ENCODE peak calls at places on chromosomes 12 and 14, in ten cellular contexts. One of them, this sample, is unnamed.

GRCh38 chr14:65594153-65594881 is 181.8 kb downstream of the FUT8 start:
- DNase-seq in tibial artery: no peak
- DNase-seq in endothelial cell: no peak
- DNase-seq in neural progenitor cell: peak
- DNase-seq in WTC11: peak
- DNase-seq in uterus: no peak
- DNase-seq in fibroblast of pulmonary artery: no peak
- DNase-seq in osteocyte: no peak
- DNase-seq in brain microvascular endothelial cell: no peak
- DNase-seq in AG10803: no peak
- DNase-seq in this sample: peak

GRCh38 chr14:36659822-36660735 is 1.6 kb upstream of the PAX9 start:
- DNase-seq in tibial artery: no peak
- DNase-seq in neural progenitor cell: peak
- DNase-seq in osteocyte: no peak
- DNase-seq in uterus: no peak
- DNase-seq in fibroblast of pulmonary artery: no peak
- DNase-seq in WTC11: peak
- DNase-seq in brain microvascular endothelial cell: no peak
- DNase-seq in AG10803: no peak
- DNase-seq in endothelial cell: no peak
- DNase-seq in this sample: no peak

GRCh38 chr14:95235351-95235750 is 78.0 kb upstream of the DICER1 start:
- DNase-seq in brain microvascular endothelial cell: no peak
- DNase-seq in uterus: no peak
- DNase-seq in WTC11: no peak
- DNase-seq in tibial artery: no peak
- DNase-seq in AG10803: no peak
- DNase-seq in osteocyte: no peak
- DNase-seq in neural progenitor cell: no peak
- DNase-seq in fibroblast of pulmonary artery: no peak
- DNase-seq in endothelial cell: no peak
- DNase-seq in this sample: no peak

GRCh38 chr14:74737753-74738325 is 24.9 kb downstream of the FCF1 start:
- DNase-seq in tibial artery: no peak
- DNase-seq in WTC11: no peak
- DNase-seq in neural progenitor cell: no peak
- DNase-seq in brain microvascular endothelial cell: peak
- DNase-seq in endothelial cell: no peak
- DNase-seq in AG10803: peak
- DNase-seq in osteocyte: no peak
- DNase-seq in fibroblast of pulmonary artery: no peak
- DNase-seq in uterus: no peak
- DNase-seq in this sample: no peak

GRCh38 chr14:101047326-101047725 is 143.8 kb upstream of the RTL1 start:
- DNase-seq in brain microvascular endothelial cell: no peak
- DNase-seq in WTC11: no peak
- DNase-seq in tibial artery: no peak
- DNase-seq in uterus: no peak
- DNase-seq in fibroblast of pulmonary artery: no peak
- DNase-seq in AG10803: no peak
- DNase-seq in neural progenitor cell: no peak
- DNase-seq in osteocyte: no peak
- DNase-seq in endothelial cell: no peak
- DNase-seq in this sample: no peak

GRCh38 chr12:108305520-108305919 is 33.6 kb downstream of the CMKLR1 start:
- DNase-seq in neural progenitor cell: no peak
- DNase-seq in fibroblast of pulmonary artery: peak
- DNase-seq in uterus: peak
- DNase-seq in osteocyte: peak
- DNase-seq in tibial artery: peak
- DNase-seq in brain microvascular endothelial cell: peak
- DNase-seq in endothelial cell: peak
- DNase-seq in WTC11: no peak
- DNase-seq in AG10803: peak
- DNase-seq in this sample: no peak

GRCh38 chr14:30551460-30551859 is 7.5 kb upstream of the G2E3 start:
- DNase-seq in AG10803: no peak
- DNase-seq in WTC11: no peak
- DNase-seq in tibial artery: no peak
- DNase-seq in brain microvascular endothelial cell: peak
- DNase-seq in osteocyte: no peak
- DNase-seq in uterus: no peak
- DNase-seq in endothelial cell: no peak
- DNase-seq in fibroblast of pulmonary artery: no peak
- DNase-seq in neural progenitor cell: no peak
- DNase-seq in this sample: no peak

GRCh38 chr14:76546426-76547221 is 170.7 kb downstream of the ESRRB start:
- DNase-seq in uterus: no peak
- DNase-seq in osteocyte: no peak
- DNase-seq in neural progenitor cell: peak
- DNase-seq in brain microvascular endothelial cell: no peak
- DNase-seq in fibroblast of pulmonary artery: no peak
- DNase-seq in endothelial cell: peak
- DNase-seq in WTC11: peak
- DNase-seq in AG10803: no peak
- DNase-seq in tibial artery: no peak
- DNase-seq in this sample: peak

GRCh38 chr14:50340945-50341344 is 28.8 kb downstream of the DMAC2L start:
- DNase-seq in fibroblast of pulmonary artery: no peak
- DNase-seq in neural progenitor cell: peak
- DNase-seq in endothelial cell: no peak
- DNase-seq in osteocyte: no peak
- DNase-seq in AG10803: no peak
- DNase-seq in tibial artery: no peak
- DNase-seq in brain microvascular endothelial cell: no peak
- DNase-seq in WTC11: peak
- DNase-seq in uterus: no peak
- DNase-seq in this sample: peak

GRCh38 chr14:34258318-34258717 is 203.7 kb downstream of the SPTSSA start:
- DNase-seq in tibial artery: no peak
- DNase-seq in neural progenitor cell: no peak
- DNase-seq in WTC11: no peak
- DNase-seq in uterus: peak
- DNase-seq in fibroblast of pulmonary artery: peak
- DNase-seq in endothelial cell: no peak
- DNase-seq in brain microvascular endothelial cell: peak
- DNase-seq in AG10803: no peak
- DNase-seq in osteocyte: no peak
- DNase-seq in this sample: no peak

GRCh38 chr14:61150851-61151250 is 130.3 kb downstream of the TMEM30B start:
- DNase-seq in brain microvascular endothelial cell: no peak
- DNase-seq in osteocyte: no peak
- DNase-seq in tibial artery: no peak
- DNase-seq in neural progenitor cell: no peak
- DNase-seq in endothelial cell: no peak
- DNase-seq in WTC11: no peak
- DNase-seq in AG10803: peak
- DNase-seq in uterus: no peak
- DNase-seq in fibroblast of pulmonary artery: no peak
- DNase-seq in this sample: no peak

GRCh38 chr14:54643696-54644176 is 76.8 kb downstream of the SAMD4A start:
- DNase-seq in brain microvascular endothelial cell: no peak
- DNase-seq in fibroblast of pulmonary artery: no peak
- DNase-seq in neural progenitor cell: peak
- DNase-seq in uterus: no peak
- DNase-seq in AG10803: no peak
- DNase-seq in osteocyte: no peak
- DNase-seq in tibial artery: no peak
- DNase-seq in endothelial cell: no peak
- DNase-seq in WTC11: no peak
- DNase-seq in this sample: no peak

GRCh38 chr14:95064256-95064655 is 93.1 kb downstream of the DICER1 start:
- DNase-seq in endothelial cell: no peak
- DNase-seq in WTC11: no peak
- DNase-seq in tibial artery: no peak
- DNase-seq in AG10803: no peak
- DNase-seq in brain microvascular endothelial cell: no peak
- DNase-seq in uterus: no peak
- DNase-seq in fibroblast of pulmonary artery: no peak
- DNase-seq in neural progenitor cell: no peak
- DNase-seq in osteocyte: no peak
- DNase-seq in this sample: no peak

GRCh38 chr12:64007853-64008252 is 163.4 kb downstream of the SRGAP1 start:
- DNase-seq in endothelial cell: no peak
- DNase-seq in neural progenitor cell: no peak
- DNase-seq in fibroblast of pulmonary artery: no peak
- DNase-seq in osteocyte: no peak
- DNase-seq in AG10803: no peak
- DNase-seq in uterus: no peak
- DNase-seq in WTC11: no peak
- DNase-seq in tibial artery: no peak
- DNase-seq in brain microvascular endothelial cell: no peak
- DNase-seq in this sample: no peak

DNA sequence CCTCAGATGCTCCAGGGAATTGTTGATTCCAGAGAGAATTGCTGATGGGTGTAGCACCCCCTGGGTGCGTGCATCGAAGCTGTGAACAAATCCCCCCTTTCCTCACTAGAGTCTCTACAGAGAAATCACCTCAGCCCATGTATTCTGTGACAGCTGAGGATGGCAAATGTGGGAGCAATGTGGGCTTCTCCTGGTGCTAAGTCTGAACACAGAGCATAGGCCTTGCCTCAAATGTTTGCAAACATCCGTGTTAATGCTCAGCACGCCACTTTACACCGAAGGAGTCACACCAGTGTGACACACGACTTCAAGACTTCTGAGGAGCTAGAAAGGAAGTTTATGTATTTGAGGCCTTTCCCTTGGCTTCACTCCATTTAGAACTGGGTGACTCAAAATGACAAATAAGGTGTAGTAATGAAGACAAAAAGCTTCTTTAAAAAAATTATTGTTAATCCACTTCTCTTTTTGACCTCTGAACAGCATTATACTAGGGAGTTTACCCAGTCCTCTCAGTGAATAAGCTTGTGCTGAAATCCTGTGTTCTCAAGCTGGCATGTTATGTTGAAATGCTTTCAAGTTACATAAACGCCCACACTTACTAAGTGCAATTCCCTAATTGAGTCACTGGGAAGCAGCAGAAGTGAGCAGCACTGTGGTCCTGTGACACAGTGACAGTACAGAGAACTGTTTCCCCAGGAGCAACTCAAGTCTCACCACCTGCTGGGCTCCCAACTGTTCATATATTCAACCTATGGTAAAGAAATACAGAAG is 92.9 kb downstream of the FAR2 start:
- DNase-seq in endothelial cell: no peak
- DNase-seq in neural progenitor cell: peak
- DNase-seq in tibial artery: peak
- DNase-seq in AG10803: peak
- DNase-seq in fibroblast of pulmonary artery: peak
- DNase-seq in osteocyte: no peak
- DNase-seq in uterus: no peak
- DNase-seq in brain microvascular endothelial cell: peak
- DNase-seq in WTC11: no peak
- DNase-seq in this sample: no peak
- TF ChIP-seq CTCF in endothelial cell: no peak
- TF ChIP-seq CTCF in neural progenitor cell: no peak
- TF ChIP-seq CTCF in tibial artery: no peak
- TF ChIP-seq CTCF in AG10803: peak
- TF ChIP-seq CTCF in fibroblast of pulmonary artery: peak
- TF ChIP-seq CTCF in osteocyte: peak
- TF ChIP-seq CTCF in uterus: no peak
- TF ChIP-seq CTCF in brain microvascular endothelial cell: peak
- TF ChIP-seq CTCF in WTC11: no peak
- TF ChIP-seq CTCF in this sample: no peak

GRCh38 chr12:122958198-122958888 is 7.9 kb downstream of the ABCB9 start:
- DNase-seq in uterus: no peak
- DNase-seq in fibroblast of pulmonary artery: peak
- DNase-seq in osteocyte: no peak
- DNase-seq in brain microvascular endothelial cell: no peak
- DNase-seq in tibial artery: no peak
- DNase-seq in AG10803: no peak
- DNase-seq in endothelial cell: no peak
- DNase-seq in neural progenitor cell: no peak
- DNase-seq in WTC11: no peak
- DNase-seq in this sample: no peak

GRCh38 chr12:122960193-122960569 is 6.1 kb downstream of the ABCB9 start:
- DNase-seq in endothelial cell: no peak
- DNase-seq in uterus: no peak
- DNase-seq in osteocyte: no peak
- DNase-seq in WTC11: no peak
- DNase-seq in fibroblast of pulmonary artery: no peak
- DNase-seq in neural progenitor cell: no peak
- DNase-seq in tibial artery: no peak
- DNase-seq in brain microvascular endothelial cell: no peak
- DNase-seq in AG10803: no peak
- DNase-seq in this sample: no peak

GRCh38 chr12:122956028-122956427 is 10.2 kb downstream of the ABCB9 start:
- DNase-seq in osteocyte: no peak
- DNase-seq in AG10803: no peak
- DNase-seq in endothelial cell: no peak
- DNase-seq in WTC11: no peak
- DNase-seq in tibial artery: no peak
- DNase-seq in uterus: no peak
- DNase-seq in brain microvascular endothelial cell: no peak
- DNase-seq in neural progenitor cell: no peak
- DNase-seq in fibroblast of pulmonary artery: no peak
- DNase-seq in this sample: no peak

GRCh38 chr12:122961551-122962329 is 4.5 kb downstream of the ABCB9 start:
- DNase-seq in WTC11: no peak
- DNase-seq in osteocyte: no peak
- DNase-seq in endothelial cell: no peak
- DNase-seq in brain microvascular endothelial cell: no peak
- DNase-seq in neural progenitor cell: no peak
- DNase-seq in tibial artery: no peak
- DNase-seq in uterus: no peak
- DNase-seq in AG10803: no peak
- DNase-seq in fibroblast of pulmonary artery: no peak
- DNase-seq in this sample: no peak

GRCh38 chr12:122959566-122960192 is 6.6 kb downstream of the ABCB9 start:
- DNase-seq in uterus: no peak
- DNase-seq in osteocyte: no peak
- DNase-seq in AG10803: no peak
- DNase-seq in endothelial cell: no peak
- DNase-seq in neural progenitor cell: no peak
- DNase-seq in brain microvascular endothelial cell: no peak
- DNase-seq in WTC11: no peak
- DNase-seq in tibial artery: no peak
- DNase-seq in fibroblast of pulmonary artery: no peak
- DNase-seq in this sample: no peak
- TF ChIP-seq CTCF in uterus: no peak
- TF ChIP-seq CTCF in osteocyte: no peak
- TF ChIP-seq CTCF in AG10803: no peak
- TF ChIP-seq CTCF in endothelial cell: no peak
- TF ChIP-seq CTCF in neural progenitor cell: no peak
- TF ChIP-seq CTCF in brain microvascular endothelial cell: no peak
- TF ChIP-seq CTCF in WTC11: no peak
- TF ChIP-seq CTCF in tibial artery: no peak
- TF ChIP-seq CTCF in fibroblast of pulmonary artery: no peak
- TF ChIP-seq CTCF in this sample: no peak

GRCh38 chr14:91155626-91156089 is 41.8 kb downstream of the DGLUCY start:
- DNase-seq in uterus: no peak
- DNase-seq in endothelial cell: no peak
- DNase-seq in AG10803: no peak
- DNase-seq in fibroblast of pulmonary artery: no peak
- DNase-seq in neural progenitor cell: no peak
- DNase-seq in tibial artery: no peak
- DNase-seq in osteocyte: no peak
- DNase-seq in WTC11: peak
- DNase-seq in brain microvascular endothelial cell: no peak
- DNase-seq in this sample: no peak
- TF ChIP-seq CTCF in uterus: no peak
- TF ChIP-seq CTCF in endothelial cell: no peak
- TF ChIP-seq CTCF in AG10803: no peak
- TF ChIP-seq CTCF in fibroblast of pulmonary artery: no peak
- TF ChIP-seq CTCF in neural progenitor cell: no peak
- TF ChIP-seq CTCF in tibial artery: no peak
- TF ChIP-seq CTCF in osteocyte: no peak
- TF ChIP-seq CTCF in WTC11: no peak
- TF ChIP-seq CTCF in brain microvascular endothelial cell: peak
- TF ChIP-seq CTCF in this sample: no peak

GRCh38 chr14:106811167-106811566 is 1284.8 kb downstream of the TMEM121 start:
- DNase-seq in uterus: no peak
- DNase-seq in endothelial cell: no peak
- DNase-seq in brain microvascular endothelial cell: no peak
- DNase-seq in osteocyte: no peak
- DNase-seq in neural progenitor cell: no peak
- DNase-seq in tibial artery: no peak
- DNase-seq in AG10803: no peak
- DNase-seq in WTC11: no peak
- DNase-seq in fibroblast of pulmonary artery: no peak
- DNase-seq in this sample: no peak
- TF ChIP-seq CTCF in uterus: no peak
- TF ChIP-seq CTCF in endothelial cell: no peak
- TF ChIP-seq CTCF in brain microvascular endothelial cell: no peak
- TF ChIP-seq CTCF in osteocyte: no peak
- TF ChIP-seq CTCF in neural progenitor cell: no peak
- TF ChIP-seq CTCF in tibial artery: no peak
- TF ChIP-seq CTCF in AG10803: no peak
- TF ChIP-seq CTCF in WTC11: no peak
- TF ChIP-seq CTCF in fibroblast of pulmonary artery: no peak
- TF ChIP-seq CTCF in this sample: no peak

This sample was measured in nephron progenitor cell.